ENCODE peak calls at places on chromosomes 7 and 10, in nine cellular contexts. C is OCI-M1; D is activated CD4-positive, alpha-beta T cell treated with anti-CD3 and anti-CD28 coated beads, Interleukin-2, amount 10 ng/mL, durations not matched to agents 7 days and 5 days; S is NCI-H1105 treated with DMSO at 0.1 percent for 48 hours; E is putamen; H is neural crest cell; K is sigmoid colon; B is naive B cell; R is posterior cingulate gyrus. O is an unnamed sample.

GRCh38 chr7:90595341-90595800 is 750 bp upstream of the CDK14 start:
- DNase-seq in C (no peak), D (no peak), S (no peak), E (peak), H (peak), K (no peak), B (no peak), R (no peak), O (no peak)

GRCh38 chr7:19969859-19970493 is 196.6 kb upstream of the TMEM196 start:
- DNase-seq in C (no peak), D (no peak), S (no peak), E (no peak), H (no peak), K (no peak), B (no peak), R (no peak), O (no peak)

GRCh38 chr7:80302636-80303035 is 168.0 kb downstream of the GNAI1 start:
- DNase-seq in C (no peak), D (no peak), S (no peak), E (no peak), H (no peak), K (no peak), B (no peak), R (no peak), O (no peak)

GRCh38 chr7:117270371-117270770 is 52.5 kb downstream of the WNT2 start:
- DNase-seq in C (no peak), D (no peak), S (no peak), E (no peak), H (no peak), K (no peak), B (no peak), R (no peak), O (no peak)

GRCh38 chr10:47371629-47372485 is 12.2 kb downstream of the ZNF488 start:
- DNase-seq in C (no peak), D (no peak), S (no peak), E (no peak), H (no peak), K (no peak), B (no peak), R (no peak), O (no peak)

GRCh38 chr10:123442901-123443300 is 223.3 kb upstream of the GPR26 start:
- DNase-seq in C (no peak), D (no peak), S (no peak), E (no peak), H (no peak), K (peak), B (no peak), R (no peak), O (no peak)

GRCh38 chr10:116691544-116692126 is 50.7 kb downstream of the HSPA12A start:
- DNase-seq in C (no peak), D (no peak), S (no peak), E (no peak), H (no peak), K (peak), B (no peak), R (no peak), O (no peak)

GRCh38 chr7:5627745-5628547 is 153.5 kb downstream of the RNF216 start:
- DNase-seq in C (no peak), D (no peak), S (no peak), E (no peak), H (no peak), K (no peak), B (no peak), R (no peak), O (no peak)

GRCh38 chr7:127153315-127153714 is 99.4 kb downstream of the GRM8 start:
- DNase-seq in C (peak), D (no peak), S (no peak), E (no peak), H (no peak), K (no peak), B (no peak), R (no peak), O (peak)

GRCh38 chr7:57220746-57221145 is 88.5 kb upstream of the ZNF479 start:
- DNase-seq in C (no peak), D (no peak), S (no peak), E (no peak), H (no peak), K (no peak), B (no peak), R (no peak), O (no peak)

GRCh38 chr10:103276941-103277712 is at the start of gene INA:
- DNase-seq in C (no peak), D (peak), S (peak), E (no peak), H (peak), K (no peak), B (no peak), R (peak), O (peak)

GRCh38 chr10:96130326-96130758 is 245 bp downstream of the ZNF518A start:
- DNase-seq in C (no peak), D (peak), S (peak), E (no peak), H (peak), K (peak), B (no peak), R (peak), O (no peak)

GRCh38 chr7:16644987-16645592 is 464 bp downstream of the ANKMY2 start:
- DNase-seq in C (peak), D (peak), S (peak), E (no peak), H (peak), K (peak), B (no peak), R (no peak), O (no peak)

GRCh38 chr10:43203491-43204393 is 63.1 kb downstream of the RASGEF1A start:
- DNase-seq in C (peak), D (no peak), S (no peak), E (no peak), H (peak), K (peak), B (peak), R (peak), O (no peak)

GRCh38 chr7:113796557-113796956 is 122.3 kb downstream of the PPP1R3A start:
- DNase-seq in C (no peak), D (no peak), S (no peak), E (no peak), H (no peak), K (no peak), B (no peak), R (no peak), O (peak)

GRCh38 chr7:133344275-133344674 is 91.4 kb downstream of the EXOC4 start:
- DNase-seq in C (peak), D (no peak), S (peak), E (no peak), H (no peak), K (no peak), B (no peak), R (no peak), O (no peak)

GRCh38 chr7:148921806-148922205 is 37.7 kb upstream of the EZH2 start:
- DNase-seq in C (no peak), D (no peak), S (no peak), E (no peak), H (no peak), K (no peak), B (no peak), R (no peak), O (no peak)

GRCh38 chr10:78664929-78665525 is 403.7 kb upstream of the ZMIZ1 start:
- DNase-seq in C (peak), D (peak), S (no peak), E (no peak), H (no peak), K (no peak), B (no peak), R (no peak), O (peak)

O was measured in HL-60.